ENCODE peak calls at places on chromosomes 11 and 22, in six cellular contexts. V, U, J, Q, D and S are unnamed samples. For H3K36me3, the result is how much of the 10 kb centered on the place peaks cover.

GRCh38 chr22:22709719-22710445 is 65.5 kb downstream of the GGTLC2 start:
- DNase-seq in V (peak), J (peak), U (no peak), D (no peak), Q (no peak), S (peak)

GRCh38 chr11:111413849-111414248 is 34.8 kb upstream of the POU2AF1 start:
- DNase-seq in D (no peak), V (no peak), Q (no peak), J (no peak), U (peak), S (no peak)

GRCh38 chr11:67416416-67417335 is 1.2 kb downstream of the CARNS1 start:
- DNase-seq in D (peak), Q (no peak), J (no peak), U (no peak), V (no peak), S (no peak)

GRCh38 chr11:288328-289144 is at the start of gene PGGHG:
- DNase-seq in Q (no peak), U (peak), D (peak), V (peak), J (peak), S (peak)

GRCh38 chr22:50112151-50113118 is 22.6 kb downstream of the MOV10L1 start:
- DNase-seq in V (no peak), D (no peak), U (no peak), Q (peak), J (no peak), S (no peak)

GRCh38 chr11:73866586-73866996 is 10.1 kb downstream of the COA4 start:
- DNase-seq in U (no peak), J (no peak), D (no peak), V (peak), Q (peak), S (no peak)

GRCh38 chr22:48952256-48953102 is 875.2 kb downstream of the BRD1 start:
- DNase-seq in J (peak), V (no peak), D (peak), U (peak), Q (no peak), S (peak)

GRCh38 chr11:59212744-59213573 is at the start of gene MPEG1:
- DNase-seq in J (no peak), Q (no peak), U (no peak), D (peak), V (no peak), S (no peak)

GRCh38 chr11:126061707-126062678 is 673 bp downstream of the CDON start:
- DNase-seq in J (peak), D (peak), V (peak), Q (peak), U (peak), S (peak)

GRCh38 chr22:32206774-32207758 is 2.2 kb upstream of the RFPL2 start:
- DNase-seq in Q (peak), V (peak), D (peak), J (peak), U (no peak), S (peak)

GRCh38 chr11:118202599-118203422 is 22.0 kb downstream of the JAML start:
- DNase-seq in J (peak), Q (no peak), U (no peak), V (peak), D (no peak), S (no peak)

GRCh38 chr11:1888811-1889526 is 2.7 kb downstream of the PRR33 start:
- DNase-seq in Q (no peak), V (peak), U (peak), D (peak), J (no peak), S (peak)

GRCh38 chr22:42438293-42438650 is 6.1 kb upstream of the NFAM1 start:
- DNase-seq in Q (no peak), D (no peak), U (no peak), J (no peak), V (no peak), S (peak)
- H3K4me3 ChIP-seq in Q (no peak), D (peak), U (no peak), J (no peak), V (no peak), S (peak)

GRCh38 chr11:68931911-68932310 is 28.2 kb downstream of the IGHMBP2 start:
- DNase-seq in V (no peak), J (no peak), U (no peak), D (peak), Q (no peak), S (no peak)

GRCh38 chr11:68930991-68931855 is 27.5 kb downstream of the IGHMBP2 start:
- DNase-seq in Q (no peak), U (no peak), J (no peak), V (no peak), D (peak), S (peak)

GRCh38 chr11:68933605-68934320 is 30.1 kb downstream of the IGHMBP2 start:
- DNase-seq in Q (no peak), V (no peak), D (peak), J (no peak), U (no peak), S (peak)

GRCh38 chr11:68932933-68933577 is 29.4 kb downstream of the IGHMBP2 start:
- DNase-seq in D (peak), V (no peak), J (no peak), U (no peak), Q (no peak), S (peak)

GRCh38 chr11:68932358-68932757 is 28.7 kb downstream of the IGHMBP2 start:
- DNase-seq in V (no peak), J (no peak), D (peak), Q (no peak), U (no peak), S (peak)
- H3K36me3 ChIP-seq in V (under half), J (half or more), D (half or more), Q (under half), U (under half), S (under half)

GRCh38 chr11:32434116-32434386 is 1.3 kb downstream of the WT1 start:
- DNase-seq in Q (no peak), J (no peak), U (no peak), V (no peak), D (no peak), S (no peak)

GRCh38 chr11:32435152-32435480 is 223 bp downstream of the WT1 start:
- DNase-seq in U (no peak), J (no peak), Q (no peak), D (peak), V (no peak), S (peak)

GRCh38 chr11:32433249-32434115 is 1.9 kb downstream of the WT1 start:
- DNase-seq in J (no peak), U (no peak), D (peak), Q (no peak), V (no peak), S (peak)

GRCh38 chr11:32435511-32435946 is at the start of gene WT1:
- DNase-seq in V (no peak), Q (no peak), J (no peak), U (no peak), D (peak), S (peak)

DNA sequence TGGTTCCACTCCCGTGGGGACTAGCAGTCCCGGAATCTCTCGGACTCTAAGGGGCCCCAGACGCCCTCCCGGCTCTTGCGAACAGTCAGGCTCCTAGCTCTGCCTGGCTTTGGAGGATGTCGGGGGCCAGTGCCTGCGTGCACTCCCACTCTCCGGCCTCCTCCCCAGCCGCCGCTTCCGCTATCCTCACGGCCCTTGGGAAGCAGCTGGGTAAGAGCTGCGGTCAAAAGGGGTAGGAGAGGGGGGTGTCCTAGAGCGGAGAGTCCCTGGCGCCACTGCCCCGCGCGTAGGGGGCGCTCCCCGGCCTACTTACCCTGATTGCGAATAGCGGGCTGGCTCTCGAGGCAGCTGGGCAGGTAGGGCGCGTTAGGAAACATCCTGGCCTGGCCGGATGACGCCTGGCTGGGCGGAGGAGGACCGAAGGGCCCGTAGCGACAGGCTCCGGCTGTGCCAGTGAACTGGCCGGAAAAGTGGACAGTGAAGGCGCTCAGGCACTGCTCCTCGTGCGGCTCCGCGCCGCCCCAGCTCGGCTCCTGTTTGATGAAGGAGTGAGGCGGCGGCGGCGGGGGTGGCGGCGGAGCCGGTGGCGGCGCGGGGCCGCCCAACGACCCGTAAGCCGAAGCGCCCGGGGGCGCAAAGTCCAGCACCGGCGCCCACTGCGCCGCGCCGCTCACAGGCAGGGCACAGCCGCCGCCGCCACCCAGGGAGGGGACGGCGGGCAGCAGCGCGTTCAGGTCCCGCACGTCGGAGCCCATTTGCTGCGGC is 770 bp downstream of the WT1 start:
- DNase-seq in D (peak), J (no peak), U (no peak), V (no peak), Q (no peak), S (peak)
- H3K4me3 ChIP-seq in D (peak), J (no peak), U (no peak), V (no peak), Q (no peak), S (peak)

GRCh38 chr22:41848468-41848867 is 15.6 kb downstream of the SREBF2 start:
- DNase-seq in D (peak), J (no peak), V (peak), Q (no peak), U (no peak), S (no peak)
- H3K36me3 ChIP-seq in D (under half), J (under half), V (under half), Q (under half), U (under half), S (under half)